ENCODE peak calls at places on chromosomes 7 and 10, in eight cellular contexts. J is H9, K is neuronal stem cell, R is fibroblast of lung, L is GM23248, E is HepG2, B is adipocyte, A is SK-N-SH. M is an unnamed sample.

GRCh38 chr10:63987212-63987611 is 466.0 kb downstream of the REEP3 start:
- DNase-seq in K (no peak), B (no peak), A (no peak), R (no peak), J (no peak), L (no peak), E (no peak), M (no peak)

GRCh38 chr7:43649755-43650274 is 66.9 kb downstream of the STK17A start:
- DNase-seq in R (no peak), L (no peak), A (no peak), B (no peak), K (no peak), J (no peak), E (no peak), M (peak; percentile 95)

GRCh38 chr7:151829707-151830106 is 47.2 kb downstream of the PRKAG2 start:
- DNase-seq in A (no peak), R (no peak), K (no peak), J (no peak), L (no peak), E (no peak), B (no peak), M (no peak)

GRCh38 chr10:80182986-80183385 is 22.4 kb downstream of the ANXA11 start:
- DNase-seq in E (no peak), L (no peak), K (no peak), R (no peak), J (no peak), A (no peak), B (no peak), M (no peak)

GRCh38 chr7:81774496-81774895 is 4.6 kb upstream of the HGF start:
- DNase-seq in B (no peak), A (no peak), L (no peak), K (no peak), J (no peak), E (no peak), R (peak; percentile 46), M (no peak)

GRCh38 chr10:93068411-93069244 is 5.1 kb upstream of the CYP26A1 start:
- DNase-seq in K (no peak), L (peak; percentile 49), B (peak; percentile 59), R (peak; percentile 53), A (peak; percentile 71), E (no peak), J (peak; percentile 57), M (no peak)

GRCh38 chr7:157278791-157279678 is 57.8 kb upstream of the DNAJB6 start:
- DNase-seq in A (peak; percentile 46), B (peak; percentile 17), R (no peak), J (peak; percentile 65), L (peak; percentile 63), K (no peak), E (no peak), M (no peak)

GRCh38 chr10:101504438-101504837 is 83.6 kb downstream of the POLL start:
- DNase-seq in J (no peak), B (no peak), E (no peak), L (no peak), K (no peak), R (no peak), A (no peak), M (no peak)

GRCh38 chr7:42915356-42915755 is 3.5 kb upstream of the C7orf25 start:
- DNase-seq in L (peak; percentile 44), E (no peak), J (no peak), R (peak; percentile 21), A (no peak), B (peak; percentile 73), K (no peak), M (no peak)

GRCh38 chr10:79375321-79376077 is 28.2 kb downstream of the PPIF start:
- DNase-seq in L (peak; percentile 67), E (peak; percentile 45), K (no peak), B (peak; percentile 39), R (no peak), A (no peak), J (peak; percentile 32), M (no peak)

GRCh38 chr7:91826377-91826776 is 54.1 kb downstream of the MTERF1 start:
- DNase-seq in J (no peak), A (no peak), L (peak; percentile 42), E (no peak), K (no peak), R (no peak), B (no peak), M (no peak)

GRCh38 chr7:48094861-48095293 is 5.8 kb downstream of the UPP1 start:
- DNase-seq in L (peak; percentile 82), J (no peak), B (peak; percentile 86), R (peak; percentile 51), K (no peak), A (no peak), E (no peak), M (no peak)

GRCh38 chr10:61958311-61958710 is 56.8 kb downstream of the ARID5B start:
- DNase-seq in A (no peak), J (no peak), R (no peak), K (no peak), E (no peak), B (no peak), L (no peak), M (no peak)

GRCh38 chr10:37682617-37683016 is 174.8 kb downstream of the ZNF248 start:
- DNase-seq in K (no peak), A (no peak), E (no peak), J (no peak), R (no peak), L (no peak), B (no peak), M (no peak)

GRCh38 chr10:85224366-85224960 is 896.1 kb downstream of the CCSER2 start:
- DNase-seq in A (no peak), R (no peak), E (peak; percentile 4), L (no peak), J (no peak), B (no peak), K (no peak), M (no peak)

GRCh38 chr7:48083114-48083830 is 5.8 kb upstream of the UPP1 start:
- DNase-seq in J (no peak), A (no peak), B (no peak), K (no peak), E (no peak), R (peak; percentile 84), L (peak; percentile 29), M (no peak)

GRCh38 chr10:98349508-98349922 is 65.5 kb downstream of the PYROXD2 start:
- DNase-seq in B (peak; percentile 99), J (no peak), K (no peak), E (no peak), L (peak; percentile 100), A (no peak), R (peak; percentile 99), M (peak; percentile 56)

GRCh38 chr10:44950326-44951225 is 9.0 kb upstream of the RASSF4 start:
- DNase-seq in J (peak; percentile 20), A (no peak), R (no peak), E (no peak), L (no peak), K (no peak), B (no peak), M (peak; percentile 56)

GRCh38 chr7:41148521-41148951 is 554.4 kb downstream of the INHBA start:
- DNase-seq in K (no peak), E (no peak), L (peak; percentile 93), B (peak; percentile 68), R (peak; percentile 71), A (no peak), J (no peak), M (no peak)

GRCh38 chr7:41145656-41146055 is 557.2 kb downstream of the INHBA start:
- DNase-seq in R (peak; percentile 61), J (no peak), L (no peak), B (no peak), K (no peak), A (no peak), E (no peak), M (no peak)

GRCh38 chr7:41149576-41149975 is 553.3 kb downstream of the INHBA start:
- DNase-seq in L (no peak), B (no peak), J (no peak), K (no peak), A (no peak), E (no peak), R (no peak), M (no peak)

GRCh38 chr7:41146423-41146822 is 556.5 kb downstream of the INHBA start:
- DNase-seq in J (no peak), R (no peak), K (no peak), B (no peak), A (no peak), E (no peak), L (no peak), M (no peak)

DNA sequence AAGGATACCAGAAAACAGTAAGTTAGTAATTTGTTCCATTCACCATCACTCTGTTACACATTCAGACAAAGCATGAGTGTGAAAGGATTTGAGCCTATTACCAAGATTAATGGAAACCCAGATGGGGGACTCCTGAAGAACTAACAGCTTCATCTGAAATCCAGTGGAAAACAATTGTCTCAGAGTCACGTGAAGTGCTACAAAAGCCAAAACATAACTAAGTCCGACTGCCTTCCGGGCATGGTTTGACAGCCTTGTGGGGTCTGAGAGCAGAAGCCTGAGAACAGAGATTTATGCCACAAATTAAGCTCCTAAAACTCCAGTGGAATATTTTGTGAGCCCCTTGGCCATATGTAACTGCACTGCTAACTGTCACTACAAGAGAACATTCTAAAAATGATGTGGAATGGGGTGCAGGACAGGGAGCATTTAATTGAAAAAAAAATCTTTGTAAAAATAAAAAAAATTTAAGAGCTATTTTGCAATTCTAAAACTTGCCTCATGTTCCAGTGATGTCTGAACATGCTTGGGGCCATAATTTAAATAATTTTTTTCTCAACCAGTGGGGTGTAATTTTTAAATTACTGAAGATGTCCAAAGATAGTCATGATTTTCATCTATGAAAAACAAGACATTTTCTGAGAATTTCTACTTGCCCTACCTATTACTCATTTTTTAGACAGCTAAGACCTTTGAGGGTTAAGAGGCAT is 555.1 kb downstream of the INHBA start:
- DNase-seq in A (no peak), R (peak; percentile 12), K (no peak), L (peak; percentile 42), B (peak; percentile 48), E (no peak), J (no peak), M (no peak)
- H3K9ac ChIP-seq in A (peak overlapping the region; percentile 34), R (no peak overlapping the region), K (no peak overlapping the region), L (peak overlapping the region; percentile 39), B (no peak overlapping the region), E (no peak overlapping the region), J (no peak overlapping the region), M (no peak overlapping the region)

GRCh38 chr10:110501142-110501937 is 3.6 kb downstream of the DUSP5 start:
- DNase-seq in E (peak; percentile 59), K (no peak), J (peak; percentile 87), A (peak; percentile 45), B (peak; percentile 94), L (peak; percentile 98), R (peak; percentile 96), M (no peak)
- H3K9ac ChIP-seq in E (no peak overlapping the region), K (no peak overlapping the region), J (no peak overlapping the region), A (peak overlapping the region; percentile 96), B (peak overlapping the region; percentile 94), L (peak overlapping the region; percentile 92), R (peak overlapping the region; percentile 51), M (no peak overlapping the region)

GRCh38 chr10:113941140-113941539 is 86.7 kb downstream of the NHLRC2 start:
- DNase-seq in L (no peak), R (no peak), A (no peak), J (no peak), B (no peak), K (no peak), E (peak; percentile 44), M (no peak)
- H3K9ac ChIP-seq in L (no peak overlapping the region), R (no peak overlapping the region), A (no peak overlapping the region), J (no peak overlapping the region), B (no peak overlapping the region), K (no peak overlapping the region), E (no peak overlapping the region), M (no peak overlapping the region)

DNA sequence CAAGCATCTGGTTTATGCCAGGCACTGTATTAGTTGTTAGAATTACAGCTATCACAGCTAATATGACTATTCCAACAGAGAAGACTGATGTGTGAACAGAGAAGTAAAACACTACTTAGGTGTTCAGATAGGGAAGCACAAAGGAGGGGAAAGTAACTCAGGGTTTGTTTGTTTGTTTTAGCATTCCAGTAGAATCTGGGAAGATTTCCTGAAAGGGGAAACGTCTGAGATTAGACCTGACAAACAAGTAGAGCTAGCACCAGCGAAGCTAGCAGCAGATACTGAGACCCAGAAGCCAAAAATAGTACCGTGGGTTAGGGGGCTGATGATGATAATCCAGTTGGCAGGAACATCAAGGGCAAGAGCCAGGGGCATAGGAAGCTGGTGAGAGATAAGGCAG is 28.8 kb upstream of the KLHL7 start:
- DNase-seq in A (no peak), L (no peak), B (no peak), E (no peak), K (no peak), J (no peak), R (no peak), M (no peak)
- H3K9ac ChIP-seq in A (no peak overlapping the region), L (no peak overlapping the region), B (no peak overlapping the region), E (no peak overlapping the region), K (no peak overlapping the region), J (no peak overlapping the region), R (no peak overlapping the region), M (no peak overlapping the region)